ENCODE peak calls at places on chromosomes 16 and 17, in four cellular contexts. J, S, H and E are unnamed samples.

GRCh38 chr17:8941520-8941919 is 24.0 kb downstream of the PIK3R5 start:
- DNase-seq in J (no peak), S (no peak), H (no peak), E (no peak)

GRCh38 chr17:43216762-43217613 is 5.3 kb downstream of the TMEM106A start:
- DNase-seq in J (no peak), S (no peak), H (no peak), E (no peak)

GRCh38 chr17:40063034-40063765 is 435 bp downstream of the THRA start:
- DNase-seq in J (peak), S (no peak), H (no peak), E (no peak)

GRCh38 chr17:51046527-51047384 is 73.9 kb downstream of the SPAG9 start:
- DNase-seq in J (peak), S (peak), H (peak), E (peak)

GRCh38 chr17:69506489-69506888 is 92.0 kb downstream of the MAP2K6 start:
- DNase-seq in J (no peak), S (no peak), H (no peak), E (no peak)

GRCh38 chr16:69930117-69930776 is 20.9 kb upstream of the CLEC18A start:
- DNase-seq in J (peak), S (no peak), H (peak), E (peak)

GRCh38 chr17:1229354-1229890 is 40.8 kb upstream of the BHLHA9 start:
- DNase-seq in J (no peak), S (no peak), H (no peak), E (peak)

GRCh38 chr17:27293898-27294688 is at the start of gene WSB1:
- DNase-seq in J (peak), S (peak), H (peak), E (peak)

GRCh38 chr17:6374761-6375312 is 60.1 kb downstream of the AIPL1 start:
- DNase-seq in J (peak), S (no peak), H (peak), E (peak)

DNA sequence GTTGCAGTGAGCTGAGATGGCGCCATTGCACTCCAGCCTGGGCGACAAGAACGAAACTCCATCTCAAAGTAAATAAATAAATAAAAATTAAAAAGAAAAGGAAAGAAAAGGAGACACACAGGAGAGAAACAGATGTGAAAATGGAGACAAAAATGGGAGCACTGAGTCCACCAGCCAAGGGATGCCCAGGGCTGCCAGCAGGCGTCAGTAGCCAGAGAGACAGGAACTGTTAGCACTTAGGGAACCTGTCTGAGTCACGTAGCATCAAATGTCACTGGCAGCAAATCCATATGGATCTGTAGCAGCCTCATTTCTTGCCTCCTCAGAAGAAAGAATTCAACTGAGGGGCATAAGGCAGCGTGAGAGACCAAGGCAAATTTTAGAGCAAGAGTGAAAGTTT is 79.7 kb downstream of the CYLD start:
- DNase-seq in J (no peak), S (no peak), H (no peak), E (no peak)
- TF ChIP-seq CTCF in J (peak), S (peak), H (no peak), E (peak)

DNA sequence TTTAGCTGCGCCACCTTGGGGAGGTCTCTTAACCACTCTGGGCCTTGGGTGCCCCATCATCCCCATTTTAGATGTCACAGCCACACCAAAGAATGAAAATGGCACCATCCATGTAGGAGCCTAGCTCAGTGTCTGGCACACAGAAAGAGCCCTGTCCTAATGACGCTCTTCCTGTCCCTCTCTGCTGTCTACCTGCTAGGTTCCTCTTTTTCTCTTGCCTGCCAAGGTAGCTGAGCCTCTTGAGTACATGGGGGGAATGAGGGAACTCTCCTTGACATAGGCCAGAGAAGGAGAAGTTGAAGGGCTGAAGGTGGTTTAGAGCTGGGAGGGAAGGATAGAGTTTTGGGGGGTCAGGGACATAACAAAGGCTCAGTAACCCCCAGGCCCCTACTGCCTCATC is 1.8 kb downstream of the RUNDC3A start:
- DNase-seq in J (no peak), S (no peak), H (no peak), E (no peak)
- H3K4me3 ChIP-seq in J (no peak), S (no peak), H (no peak), E (no peak)

DNA sequence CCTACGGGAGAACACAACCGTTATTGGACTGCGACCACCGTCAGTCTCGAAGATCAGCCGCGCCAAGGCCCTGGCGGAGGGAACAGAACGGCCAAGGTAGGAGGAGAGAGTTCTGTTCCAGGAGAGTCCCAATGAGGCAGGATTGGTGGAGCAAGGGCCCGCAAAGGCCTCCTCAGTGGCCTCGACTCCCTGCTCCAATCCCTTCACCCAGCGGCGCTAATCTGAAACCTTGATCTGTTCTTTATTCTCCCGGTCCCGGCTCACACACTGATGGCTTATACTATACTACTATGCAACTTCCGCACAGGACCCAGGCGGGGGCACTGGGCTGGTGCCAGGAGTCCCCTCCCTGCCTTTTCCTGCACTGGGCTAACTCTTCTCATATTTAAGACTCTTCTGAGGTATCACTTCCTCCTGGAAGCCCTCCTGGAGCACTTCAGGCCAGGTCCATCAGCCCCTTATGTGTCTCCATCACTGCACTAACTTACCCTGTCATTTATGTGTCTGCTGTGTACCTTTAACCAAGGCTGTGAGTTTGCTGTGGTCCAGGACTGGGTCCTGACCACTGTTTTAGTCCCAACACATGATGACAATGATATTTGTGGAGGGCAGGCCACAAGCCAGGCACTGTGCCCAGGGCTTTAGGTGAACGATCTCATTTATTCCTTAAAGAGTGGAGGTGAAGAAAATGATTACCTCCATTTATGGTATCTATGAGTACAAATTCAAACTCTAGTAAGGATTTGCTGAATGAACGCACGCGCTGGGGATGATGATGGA is 6.9 kb downstream of the CCDC102A start:
- DNase-seq in J (no peak), S (no peak), H (no peak), E (no peak)
- TF ChIP-seq CTCF in J (no peak), S (no peak), H (no peak), E (no peak)

GRCh38 chr17:78655251-78655940 is 78.2 kb upstream of the DNAH17 start:
- DNase-seq in J (no peak), S (no peak), H (no peak), E (no peak)

GRCh38 chr17:78658281-78658785 is 81.1 kb upstream of the DNAH17 start:
- DNase-seq in J (peak), S (no peak), H (peak), E (peak)

GRCh38 chr17:78664476-78665384 is 87.5 kb upstream of the DNAH17 start:
- DNase-seq in J (no peak), S (no peak), H (no peak), E (no peak)

GRCh38 chr17:78661092-78661770 is 84.0 kb upstream of the DNAH17 start:
- DNase-seq in J (peak), S (no peak), H (peak), E (peak)

GRCh38 chr17:78659546-78659945 is 82.3 kb upstream of the DNAH17 start:
- DNase-seq in J (no peak), S (no peak), H (no peak), E (no peak)
- H3K4me3 ChIP-seq in J (no peak), S (no peak), H (no peak), E (no peak)

DNA sequence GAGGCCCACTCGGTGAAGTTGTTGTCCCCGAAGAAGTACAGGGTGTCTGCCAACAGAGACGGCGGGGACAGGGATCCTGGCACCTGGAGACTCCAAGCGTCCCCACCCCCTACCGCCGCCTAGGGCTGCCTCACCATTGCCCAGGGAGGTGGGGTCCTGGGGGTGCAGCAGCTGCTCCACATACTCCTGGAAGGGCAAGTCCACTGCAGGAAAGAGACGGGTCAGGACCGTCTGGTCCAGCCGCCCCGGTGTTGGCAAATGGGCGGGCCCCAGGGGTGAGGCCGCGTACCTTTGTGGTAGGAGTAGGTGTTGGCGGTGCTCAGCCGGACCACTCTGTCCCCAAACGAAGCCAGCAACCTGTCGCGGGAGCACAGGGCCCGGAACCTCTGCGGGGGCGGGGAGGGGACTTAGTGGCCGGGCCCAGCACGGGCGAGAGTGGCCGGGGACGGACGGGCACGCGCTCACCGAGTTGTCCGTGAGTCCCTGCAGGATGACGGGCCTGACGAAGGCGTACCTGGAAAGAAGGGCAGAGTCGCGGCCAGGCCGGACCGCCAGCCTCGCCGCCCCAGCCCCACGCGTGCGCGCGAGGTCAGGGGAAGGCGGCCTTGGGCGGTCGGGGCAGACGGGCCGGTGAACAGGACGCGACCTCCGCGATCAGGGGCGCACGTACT is 603 bp downstream of the JMJD8 start:
- DNase-seq in J (no peak), S (no peak), H (no peak), E (no peak)
- TF ChIP-seq CTCF in J (no peak), S (no peak), H (no peak), E (no peak)

DNA sequence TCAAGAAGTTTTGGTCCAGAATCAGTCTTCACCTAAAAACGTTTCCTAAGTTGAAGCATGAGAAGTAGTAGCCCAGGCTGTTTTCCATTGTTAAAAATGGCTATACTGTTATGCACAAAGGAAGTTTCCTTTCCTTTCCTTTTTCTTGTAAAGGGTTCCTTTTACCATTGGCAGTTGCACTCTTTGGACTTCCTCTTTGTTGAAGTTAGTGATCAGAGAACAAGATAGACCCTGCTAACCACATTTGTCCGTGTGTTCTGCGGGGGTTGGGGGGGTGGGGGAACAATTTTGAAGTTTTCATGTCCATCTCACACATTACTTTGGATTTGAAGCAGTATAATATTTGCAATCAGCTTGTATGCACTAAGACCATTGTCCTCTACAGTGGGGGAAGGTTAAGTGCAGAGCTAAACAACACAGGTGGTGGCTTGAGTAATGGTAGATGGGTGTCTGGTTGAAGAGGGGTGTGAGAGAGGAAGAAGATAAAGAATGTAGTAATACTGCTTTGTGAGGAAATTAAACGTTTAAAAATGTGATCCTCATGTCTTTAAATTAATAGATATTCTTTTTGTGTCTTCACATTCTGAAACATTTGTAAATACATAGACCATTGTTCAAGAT is 1.4 kb downstream of the LPCAT2 start:
- DNase-seq in J (no peak), S (no peak), H (no peak), E (no peak)
- H3K4me3 ChIP-seq in J (peak), S (peak), H (peak), E (peak)

GRCh38 chr17:76458580-76459490 is 5.9 kb upstream of the UBE2O start:
- DNase-seq in J (peak), S (no peak), H (peak), E (peak)
- TF ChIP-seq CTCF in J (peak), S (peak), H (peak), E (peak)

GRCh38 chr17:80760501-80760900 is 215.9 kb downstream of the RPTOR start:
- DNase-seq in J (no peak), S (no peak), H (no peak), E (no peak)

GRCh38 chr17:80763293-80763867 is 218.7 kb downstream of the RPTOR start:
- DNase-seq in J (no peak), S (no peak), H (no peak), E (no peak)

GRCh38 chr17:80758793-80759673 is 214.4 kb downstream of the RPTOR start:
- DNase-seq in J (no peak), S (no peak), H (no peak), E (no peak)

GRCh38 chr17:80762076-80762475 is 217.4 kb downstream of the RPTOR start:
- DNase-seq in J (no peak), S (no peak), H (no peak), E (no peak)

GRCh38 chr17:80761421-80761871 is 216.8 kb downstream of the RPTOR start:
- DNase-seq in J (peak), S (no peak), H (peak), E (peak)
- H3K4me3 ChIP-seq in J (no peak), S (peak), H (no peak), E (no peak)